ENCODE peak calls at places on chromosomes 13 and 19, in five cellular contexts. M is stimulated activated CD8-positive, alpha-beta memory T cell treated with anti-CD3 and anti-CD28 coated beads, Interleukin-7, amount 100 ng/mL, for 4 hours; A is ELR; E is NCI-H2029 treated with DMSO at 0.1 percent for 48 hours; B is kidney epithelial cell. U is an unnamed sample.
A peak's percentile ranks its signal among the peaks of the same experiment; 100 is the strongest.

GRCh38 chr19:37227996-37228395 is 10.0 kb downstream of the ZNF383 start:
- DNase-seq in M (no peak), A (peak; percentile 27), E (no peak), B (no peak), U (peak; percentile 9)

GRCh38 chr13:31160857-31161582 is 684 bp downstream of the HSPH1 start:
- DNase-seq in M (peak; percentile 37), A (peak; percentile 65), E (no peak), B (no peak), U (peak; percentile 54)

GRCh38 chr13:53005631-53006030 is 23.0 kb upstream of the OLFM4 start:
- DNase-seq in M (no peak), A (no peak), E (no peak), B (no peak), U (no peak)

GRCh38 chr13:114049026-114049425 is 75.2 kb upstream of the C13orf46 start:
- DNase-seq in M (peak; percentile 29), A (no peak), E (no peak), B (no peak), U (peak; percentile 51)

GRCh38 chr19:33429891-33430673 is 56.6 kb downstream of the CEBPG start:
- DNase-seq in M (no peak), A (no peak), E (no peak), B (no peak), U (no peak)

GRCh38 chr13:71759506-71760225 is 107.3 kb downstream of the DACH1 start:
- DNase-seq in M (no peak), A (no peak), E (no peak), B (no peak), U (no peak)

GRCh38 chr13:24011266-24011665 is 114.0 kb upstream of the C1QTNF9B start:
- DNase-seq in M (no peak), A (no peak), E (no peak), B (no peak), U (no peak)

GRCh38 chr19:38429055-38429810 is 3.2 kb upstream of the RASGRP4 start:
- DNase-seq in M (no peak), A (peak; percentile 9), E (no peak), B (no peak), U (peak; percentile 25)

GRCh38 chr19:19061491-19061890 is 2.3 kb upstream of the SLC25A42 start:
- DNase-seq in M (no peak), A (no peak), E (peak; percentile 97), B (no peak), U (no peak)

GRCh38 chr13:79780240-79780639 is 299.3 kb downstream of the NDFIP2 start:
- DNase-seq in M (no peak), A (peak; percentile 4), E (no peak), B (no peak), U (no peak)

GRCh38 chr13:72932250-72932649 is 126.6 kb upstream of the KLF5 start:
- DNase-seq in M (no peak), A (no peak), E (no peak), B (no peak), U (no peak)

GRCh38 chr19:2016041-2016807 is 710 bp upstream of the BTBD2 start:
- DNase-seq in M (peak; percentile 25), A (peak; percentile 82), E (peak; percentile 33), B (no peak), U (peak; percentile 39)

GRCh38 chr13:43797869-43798268 is 11.1 kb upstream of the ENOX1 start:
- DNase-seq in M (no peak), A (peak; percentile 34), E (no peak), B (no peak), U (no peak)

GRCh38 chr13:43289458-43290255 is 266.3 kb downstream of the DNAJC15 start:
- DNase-seq in M (no peak), A (no peak), E (no peak), B (no peak), U (no peak)

GRCh38 chr19:46009530-46010510 is 13.0 kb downstream of the PGLYRP1 start:
- DNase-seq in M (peak; percentile 40), A (peak; percentile 64), E (peak; percentile 38), B (no peak), U (peak; percentile 60)

GRCh38 chr13:42239644-42240043 is 32.3 kb upstream of the AKAP11 start:
- DNase-seq in M (no peak), A (peak; percentile 10), E (no peak), B (peak; percentile 5), U (no peak)

GRCh38 chr19:18895828-18896341 is at the start of gene CERS1:
- DNase-seq in M (no peak), A (peak; percentile 34), E (no peak), B (no peak), U (no peak)

GRCh38 chr19:1410136-1410786 is 2.9 kb downstream of the DAZAP1 start:
- DNase-seq in M (no peak), A (peak; percentile 76), E (no peak), B (no peak), U (no peak)

GRCh38 chr19:29596080-29596479 is 10.0 kb upstream of the POP4 start:
- DNase-seq in M (no peak), A (no peak), E (peak; percentile 83), B (no peak), U (no peak)

GRCh38 chr19:3441986-3442329 is 38.4 kb downstream of the SMIM24 start:
- DNase-seq in M (no peak), A (no peak), E (no peak), B (no peak), U (no peak)

GRCh38 chr13:76764429-76764828 is 121.8 kb downstream of the KCTD12 start:
- DNase-seq in M (no peak), A (peak; percentile 10), E (peak; percentile 10), B (no peak), U (no peak)

GRCh38 chr13:24228852-24229458 is 68.4 kb downstream of the SPATA13 start:
- DNase-seq in M (no peak), A (peak; percentile 78), E (peak; percentile 36), B (peak; percentile 41), U (no peak)

GRCh38 chr13:39347926-39348901 is 254.8 kb downstream of the LHFPL6 start:
- DNase-seq in M (no peak), A (no peak), E (no peak), B (no peak), U (no peak)

GRCh38 chr13:109778102-109778542 is 8.3 kb downstream of the IRS2 start:
- DNase-seq in M (no peak), A (peak; percentile 61), E (peak; percentile 99), B (peak; percentile 55), U (no peak)

GRCh38 chr19:49560358-49560900 is 19.9 kb downstream of the NOSIP start:
- DNase-seq in M (no peak), A (no peak), E (no peak), B (no peak), U (peak; percentile 34)

GRCh38 chr19:13057744-13058143 is 44.9 kb downstream of the LYL1 start:
- DNase-seq in M (no peak), A (no peak), E (no peak), B (no peak), U (no peak)

GRCh38 chr19:10013316-10013715 is at the start of gene RDH8:
- DNase-seq in M (no peak), A (no peak), E (no peak), B (no peak), U (no peak)

GRCh38 chr19:49152218-49152550 is 3.0 kb downstream of the HRC start:
- DNase-seq in M (no peak), A (no peak), E (no peak), B (no peak), U (no peak)